ENCODE peak calls at places on chromosomes 3 and 15, in six cellular contexts. O is right atrium auricular region; Z is CD8-positive, alpha-beta T cell; G is endothelial cell of umbilical vein; H is fibroblast of lung; R is left ventricle myocardium inferior. P is an unnamed sample.

GRCh38 chr3:9779721-9780450 is 10.1 kb upstream of the CAMK1 start:
- DNase-seq in O (no peak), R (no peak), G (no peak), H (no peak), Z (peak; percentile 22), P (peak; percentile 57)

GRCh38 chr3:151580592-151580991 is 119.7 kb upstream of the IGSF10 start:
- DNase-seq in R (no peak), O (no peak), Z (no peak), G (no peak), H (peak; percentile 97), P (no peak)

GRCh38 chr3:14261229-14261628 is 82.6 kb downstream of the LSM3 start:
- DNase-seq in G (peak; percentile 81), R (peak; percentile 81), Z (peak; percentile 83), O (peak; percentile 91), H (peak; percentile 61), P (peak; percentile 86)

GRCh38 chr3:117563063-117563462 is 853.5 kb downstream of the TUSC7 start:
- DNase-seq in G (no peak), Z (no peak), O (no peak), R (no peak), H (peak; percentile 51), P (no peak)

GRCh38 chr15:89307046-89307587 is 27.5 kb downstream of the POLG start:
- DNase-seq in Z (no peak), H (peak; percentile 57), O (no peak), R (no peak), G (peak; percentile 52), P (no peak)

GRCh38 chr3:126349611-126350501 is 7.4 kb downstream of the KLF15 start:
- DNase-seq in Z (no peak), G (no peak), O (no peak), H (no peak), R (no peak), P (peak; percentile 31)

GRCh38 chr15:33114484-33114767 is 80.1 kb downstream of the FMN1 start:
- DNase-seq in Z (no peak), R (no peak), G (no peak), O (no peak), H (peak; percentile 39), P (no peak)

GRCh38 chr15:101650145-101650544 is 2.0 kb downstream of the TM2D3 start:
- DNase-seq in R (no peak), G (no peak), O (no peak), H (no peak), Z (no peak), P (no peak)

GRCh38 chr15:63815796-63816533 is 17.8 kb downstream of the HERC1 start:
- DNase-seq in H (no peak), O (no peak), G (no peak), R (no peak), Z (no peak), P (no peak)

GRCh38 chr3:55801068-55801467 is 314.0 kb upstream of the WNT5A start:
- DNase-seq in Z (no peak), H (no peak), R (no peak), G (no peak), O (no peak), P (no peak)

GRCh38 chr15:28975766-28976179 is 90.0 kb downstream of the APBA2 start:
- DNase-seq in R (no peak), O (peak; percentile 52), Z (peak; percentile 76), G (peak; percentile 32), H (peak; percentile 43), P (no peak)

GRCh38 chr15:34889486-34889885 is 80.1 kb downstream of the AQR start:
- DNase-seq in G (no peak), O (no peak), R (no peak), H (peak; percentile 36), Z (no peak), P (no peak)

GRCh38 chr3:17195192-17195611 is 310.4 kb downstream of the PLCL2 start:
- DNase-seq in G (no peak), R (no peak), O (no peak), H (peak; percentile 52), Z (no peak), P (no peak)

GRCh38 chr15:62153228-62153627 is 11.9 kb downstream of the C2CD4B start:
- DNase-seq in H (no peak), O (no peak), Z (no peak), G (no peak), R (no peak), P (no peak)

GRCh38 chr3:179943097-179943880 is 93.4 kb downstream of the PEX5L start:
- DNase-seq in Z (no peak), H (peak; percentile 8), G (no peak), R (no peak), O (no peak), P (no peak)

GRCh38 chr3:46693897-46694235 is 387 bp upstream of the ALS2CL start:
- DNase-seq in G (peak; percentile 16), R (no peak), O (no peak), H (peak; percentile 11), Z (peak; percentile 53), P (peak; percentile 67)

GRCh38 chr3:107240183-107241091 is 136.8 kb upstream of the CCDC54 start:
- DNase-seq in G (peak; percentile 75), Z (peak; percentile 64), O (peak; percentile 74), H (peak; percentile 69), R (peak; percentile 82), P (peak; percentile 81)

GRCh38 chr15:92653836-92654524 is 1.6 kb downstream of the FAM174B start:
- DNase-seq in Z (no peak), O (no peak), G (peak; percentile 83), H (peak; percentile 6), R (no peak), P (no peak)

GRCh38 chr3:169744332-169745054 is 20.4 kb downstream of the TERC start:
- DNase-seq in O (no peak), Z (no peak), H (peak; percentile 20), R (no peak), G (peak; percentile 74), P (no peak)

GRCh38 chr3:41700155-41700554 is 261.7 kb downstream of the ULK4 start:
- DNase-seq in H (no peak), R (no peak), O (no peak), G (peak; percentile 23), Z (no peak), P (no peak)

GRCh38 chr3:170429050-170429449 is 10.4 kb downstream of the CLDN11 start:
- DNase-seq in Z (no peak), O (no peak), H (peak; percentile 91), R (no peak), G (peak; percentile 16), P (no peak)

GRCh38 chr15:47857384-47858168 is 140.3 kb downstream of the SEMA6D start:
- DNase-seq in Z (no peak), G (no peak), H (no peak), O (no peak), R (no peak), P (no peak)

GRCh38 chr15:98903377-98904018 is 104.1 kb downstream of the PGPEP1L start:
- DNase-seq in H (peak; percentile 87), O (no peak), G (peak; percentile 44), R (no peak), Z (no peak), P (no peak)

DNA sequence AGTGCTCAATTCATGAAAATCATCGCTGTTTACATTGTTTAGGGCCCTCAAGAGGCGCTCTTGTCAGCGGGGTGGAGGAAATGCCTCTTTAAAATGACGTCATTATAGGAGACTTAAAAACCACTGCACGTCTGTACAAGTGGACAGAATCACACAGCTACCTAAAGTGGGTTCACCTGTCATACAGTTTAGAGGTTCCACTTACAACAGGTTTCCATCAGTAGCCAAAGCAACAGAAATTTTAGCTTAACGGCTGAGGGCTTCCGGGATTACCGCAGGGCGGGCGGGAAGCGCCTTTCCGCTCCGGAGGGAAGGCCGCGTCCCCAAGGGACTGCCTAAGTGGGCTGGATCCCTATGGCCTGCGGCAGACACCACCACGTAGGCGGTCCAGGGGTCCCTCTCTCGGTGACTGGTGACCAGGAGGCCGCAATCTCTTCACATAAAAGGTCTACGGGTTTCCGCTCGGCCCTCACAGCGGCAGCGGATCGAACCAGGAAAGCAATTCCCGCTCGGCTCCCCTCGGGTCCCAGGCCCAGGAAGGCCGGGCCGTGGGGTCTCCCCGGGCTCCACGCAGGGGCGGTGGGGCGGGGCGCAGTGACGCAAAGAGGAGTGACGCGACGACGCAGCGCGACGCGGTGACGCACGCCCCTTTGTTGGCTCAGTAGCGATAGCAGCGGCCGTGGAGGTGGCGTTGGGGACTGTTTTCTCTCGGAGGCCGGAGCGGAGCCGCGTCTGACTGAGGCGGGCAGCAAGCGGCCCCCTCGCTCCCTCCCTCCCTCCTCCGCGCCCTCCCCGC is at the start of gene ARIH1:
- DNase-seq in O (peak; percentile 98), G (peak; percentile 96), Z (peak; percentile 96), R (peak; percentile 97), H (peak; percentile 94), P (peak; percentile 97)
- TF ChIP-seq CTCF in O (peak; percentile 16), G (peak; percentile 23), Z (peak; percentile 42), R (peak; percentile 26), H (peak; percentile 51), P (peak; percentile 13)

GRCh38 chr3:116341381-116341780 is 103.9 kb downstream of the LSAMP start:
- DNase-seq in R (no peak), G (no peak), H (no peak), O (no peak), Z (no peak), P (no peak)

GRCh38 chr3:116339441-116340028 is 105.8 kb downstream of the LSAMP start:
- DNase-seq in O (peak; percentile 61), Z (no peak), G (no peak), H (peak; percentile 83), R (peak; percentile 25), P (no peak)

GRCh38 chr3:116340680-116341216 is 104.5 kb downstream of the LSAMP start:
- DNase-seq in Z (no peak), G (no peak), R (no peak), O (no peak), H (no peak), P (no peak)

GRCh38 chr3:116338713-116339112 is 106.6 kb downstream of the LSAMP start:
- DNase-seq in H (no peak), R (no peak), Z (no peak), G (no peak), O (no peak), P (no peak)

DNA sequence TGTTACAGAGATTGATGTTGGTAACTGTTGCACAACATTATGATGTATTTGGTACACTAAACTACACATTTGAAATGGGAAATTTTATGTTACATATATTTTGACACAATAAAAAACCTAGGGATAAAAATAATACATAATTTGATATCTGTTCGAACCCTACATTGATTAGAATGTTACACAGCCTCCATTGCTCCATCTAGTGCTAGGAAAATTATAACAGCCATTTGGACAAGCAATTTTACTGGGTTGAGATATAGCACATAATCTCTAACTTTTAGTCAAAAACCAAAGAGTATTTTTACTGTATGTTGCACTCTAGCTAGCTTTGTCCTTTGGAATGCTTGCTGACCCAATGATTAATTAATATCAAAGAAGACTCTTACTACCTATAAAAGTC is 108.1 kb downstream of the LSAMP start:
- DNase-seq in H (no peak), Z (no peak), O (no peak), G (no peak), R (no peak), P (no peak)
- TF ChIP-seq CTCF in H (peak; percentile 38), Z (no peak), O (no peak), G (no peak), R (no peak), P (no peak)

DNA sequence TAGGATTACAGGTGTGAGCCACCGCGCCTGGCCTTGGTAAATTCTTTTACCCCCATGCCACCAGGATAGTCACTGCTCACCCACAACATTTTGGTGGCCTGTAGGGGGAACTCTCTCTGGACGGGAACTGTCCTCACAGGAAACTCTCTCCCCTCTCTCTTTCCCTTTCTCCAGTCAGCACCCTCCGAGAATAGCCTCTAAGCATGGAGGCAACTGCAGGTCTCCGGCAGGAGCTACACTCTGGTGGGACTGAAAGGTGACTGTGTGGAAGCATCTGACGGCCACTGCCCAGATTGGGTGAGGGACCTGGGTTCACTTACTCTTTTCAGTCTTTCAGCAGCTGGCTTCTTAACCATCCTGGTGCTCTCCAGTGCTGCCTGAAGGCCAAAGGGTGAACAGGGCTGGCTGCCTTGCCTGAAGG is 21.3 kb downstream of the TRANK1 start:
- DNase-seq in G (no peak), O (peak; percentile 55), R (no peak), H (no peak), Z (no peak), P (no peak)
- TF ChIP-seq CTCF in G (no peak), O (peak; percentile 55), R (no peak), H (no peak), Z (no peak), P (no peak)

GRCh38 chr3:127590593-127591477 is at the start of gene TPRA1:
- DNase-seq in R (peak; percentile 89), O (peak; percentile 95), Z (peak; percentile 79), G (peak; percentile 96), H (peak; percentile 97), P (peak; percentile 93)
- TF ChIP-seq CTCF in R (peak; percentile 42), O (peak; percentile 43), Z (no peak), G (no peak), H (no peak), P (no peak)

P was measured in lower lobe of right lung.